ENCODE peak calls at places on chromosome 3, in six cellular contexts. One of them, this sample, is unnamed.

GRCh38 chr3:39140341-39140971 is 12.9 kb downstream of the CSRNP1 start:
- DNase-seq in endothelial cell of umbilical vein: no peak
- DNase-seq in NCI-H2081: no peak
- DNase-seq in neuronal stem cell: no peak
- DNase-seq in T1000: no peak
- DNase-seq in fibroblast of lung: no peak
- DNase-seq in this sample: no peak

GRCh38 chr3:65347166-65347565 is 659.4 kb upstream of the ADAMTS9 start:
- DNase-seq in endothelial cell of umbilical vein: peak; percentile 18
- DNase-seq in neuronal stem cell: no peak
- DNase-seq in fibroblast of lung: no peak
- DNase-seq in NCI-H2081: peak; percentile 3
- DNase-seq in T1000: no peak
- DNase-seq in this sample: no peak

GRCh38 chr3:42762046-42762724 is 10.9 kb downstream of the CCDC13 start:
- DNase-seq in fibroblast of lung: no peak
- DNase-seq in T1000: no peak
- DNase-seq in NCI-H2081: no peak
- DNase-seq in endothelial cell of umbilical vein: no peak
- DNase-seq in neuronal stem cell: no peak
- DNase-seq in this sample: no peak

GRCh38 chr3:48404440-48405342 is 25.2 kb downstream of the PLXNB1 start:
- DNase-seq in fibroblast of lung: no peak
- DNase-seq in NCI-H2081: no peak
- DNase-seq in T1000: no peak
- DNase-seq in endothelial cell of umbilical vein: no peak
- DNase-seq in neuronal stem cell: no peak
- DNase-seq in this sample: peak; percentile 0

GRCh38 chr3:42473083-42473932 is 29.1 kb upstream of the VIPR1 start:
- DNase-seq in fibroblast of lung: peak; percentile 39
- DNase-seq in neuronal stem cell: no peak
- DNase-seq in endothelial cell of umbilical vein: peak; percentile 92
- DNase-seq in NCI-H2081: no peak
- DNase-seq in T1000: no peak
- DNase-seq in this sample: no peak

GRCh38 chr3:12833226-12834161 is 7.9 kb downstream of the RPL32 start:
- DNase-seq in T1000: no peak
- DNase-seq in neuronal stem cell: no peak
- DNase-seq in fibroblast of lung: no peak
- DNase-seq in endothelial cell of umbilical vein: no peak
- DNase-seq in NCI-H2081: no peak
- DNase-seq in this sample: no peak

GRCh38 chr3:73188707-73189106 is 127.2 kb downstream of the EBLN2 start:
- DNase-seq in NCI-H2081: peak; percentile 28
- DNase-seq in endothelial cell of umbilical vein: no peak
- DNase-seq in neuronal stem cell: no peak
- DNase-seq in fibroblast of lung: no peak
- DNase-seq in T1000: no peak
- DNase-seq in this sample: no peak

GRCh38 chr3:194961555-194961954 is 275.9 kb downstream of the FAM43A start:
- DNase-seq in fibroblast of lung: no peak
- DNase-seq in endothelial cell of umbilical vein: no peak
- DNase-seq in T1000: no peak
- DNase-seq in NCI-H2081: no peak
- DNase-seq in neuronal stem cell: no peak
- DNase-seq in this sample: no peak

GRCh38 chr3:4334548-4334947 is 31.4 kb downstream of the SETMAR start:
- DNase-seq in NCI-H2081: no peak
- DNase-seq in T1000: no peak
- DNase-seq in fibroblast of lung: no peak
- DNase-seq in neuronal stem cell: no peak
- DNase-seq in endothelial cell of umbilical vein: no peak
- DNase-seq in this sample: no peak

GRCh38 chr3:87694678-87695077 is 364.1 kb downstream of the CGGBP1 start:
- DNase-seq in neuronal stem cell: no peak
- DNase-seq in fibroblast of lung: no peak
- DNase-seq in T1000: no peak
- DNase-seq in NCI-H2081: no peak
- DNase-seq in endothelial cell of umbilical vein: no peak
- DNase-seq in this sample: no peak

GRCh38 chr3:141237701-141238521 is 6.3 kb downstream of the PXYLP1 start:
- DNase-seq in endothelial cell of umbilical vein: no peak
- DNase-seq in neuronal stem cell: no peak
- DNase-seq in fibroblast of lung: no peak
- DNase-seq in NCI-H2081: peak; percentile 97
- DNase-seq in T1000: no peak
- DNase-seq in this sample: no peak

GRCh38 chr3:113008117-113008516 is 17.3 kb downstream of the GTPBP8 start:
- DNase-seq in fibroblast of lung: peak; percentile 26
- DNase-seq in T1000: no peak
- DNase-seq in NCI-H2081: no peak
- DNase-seq in neuronal stem cell: no peak
- DNase-seq in endothelial cell of umbilical vein: no peak
- DNase-seq in this sample: no peak

GRCh38 chr3:40417845-40418543 is 31.0 kb downstream of the ENTPD3 start:
- DNase-seq in T1000: no peak
- DNase-seq in NCI-H2081: no peak
- DNase-seq in endothelial cell of umbilical vein: no peak
- DNase-seq in neuronal stem cell: no peak
- DNase-seq in fibroblast of lung: no peak
- DNase-seq in this sample: no peak

GRCh38 chr3:165206454-165207266 is 10.5 kb upstream of the SLITRK3 start:
- DNase-seq in neuronal stem cell: peak; percentile 67
- DNase-seq in fibroblast of lung: peak; percentile 81
- DNase-seq in NCI-H2081: peak; percentile 96
- DNase-seq in T1000: no peak
- DNase-seq in endothelial cell of umbilical vein: peak; percentile 64
- DNase-seq in this sample: no peak

GRCh38 chr3:172260381-172260780 is 187.9 kb downstream of the GHSR start:
- DNase-seq in neuronal stem cell: no peak
- DNase-seq in endothelial cell of umbilical vein: no peak
- DNase-seq in fibroblast of lung: no peak
- DNase-seq in T1000: no peak
- DNase-seq in NCI-H2081: no peak
- DNase-seq in this sample: no peak

GRCh38 chr3:105504440-105504951 is 137.8 kb downstream of the ALCAM start:
- DNase-seq in endothelial cell of umbilical vein: no peak
- DNase-seq in neuronal stem cell: no peak
- DNase-seq in fibroblast of lung: no peak
- DNase-seq in T1000: no peak
- DNase-seq in NCI-H2081: no peak
- DNase-seq in this sample: no peak

GRCh38 chr3:113214917-113215595 is 3.7 kb downstream of the BOC start:
- DNase-seq in NCI-H2081: no peak
- DNase-seq in T1000: no peak
- DNase-seq in fibroblast of lung: no peak
- DNase-seq in endothelial cell of umbilical vein: no peak
- DNase-seq in neuronal stem cell: no peak
- DNase-seq in this sample: no peak

GRCh38 chr3:54999801-55000200 is 71.9 kb upstream of the LRTM1 start:
- DNase-seq in fibroblast of lung: no peak
- DNase-seq in neuronal stem cell: no peak
- DNase-seq in endothelial cell of umbilical vein: no peak
- DNase-seq in NCI-H2081: peak; percentile 2
- DNase-seq in T1000: no peak
- DNase-seq in this sample: no peak

GRCh38 chr3:99899603-99900002 is 81.9 kb downstream of the CMSS1 start:
- DNase-seq in T1000: no peak
- DNase-seq in fibroblast of lung: no peak
- DNase-seq in neuronal stem cell: no peak
- DNase-seq in endothelial cell of umbilical vein: no peak
- DNase-seq in NCI-H2081: no peak
- DNase-seq in this sample: no peak

GRCh38 chr3:56769125-56769709 is 32.5 kb downstream of the ARHGEF3 start:
- DNase-seq in fibroblast of lung: no peak
- DNase-seq in endothelial cell of umbilical vein: no peak
- DNase-seq in neuronal stem cell: no peak
- DNase-seq in NCI-H2081: no peak
- DNase-seq in T1000: no peak
- DNase-seq in this sample: no peak

GRCh38 chr3:27467545-27467944 is 16.6 kb downstream of the SLC4A7 start:
- DNase-seq in T1000: no peak
- DNase-seq in fibroblast of lung: peak; percentile 75
- DNase-seq in NCI-H2081: peak; percentile 51
- DNase-seq in neuronal stem cell: no peak
- DNase-seq in endothelial cell of umbilical vein: peak; percentile 70
- DNase-seq in this sample: no peak

GRCh38 chr3:150840733-150841515 is 64.3 kb downstream of the MINDY4B start:
- DNase-seq in neuronal stem cell: no peak
- DNase-seq in fibroblast of lung: no peak
- DNase-seq in endothelial cell of umbilical vein: no peak
- DNase-seq in NCI-H2081: peak; percentile 16
- DNase-seq in T1000: no peak
- DNase-seq in this sample: no peak

GRCh38 chr3:36678216-36679013 is 85.9 kb downstream of the DCLK3 start:
- DNase-seq in T1000: no peak
- DNase-seq in neuronal stem cell: no peak
- DNase-seq in NCI-H2081: no peak
- DNase-seq in endothelial cell of umbilical vein: no peak
- DNase-seq in fibroblast of lung: peak; percentile 42
- DNase-seq in this sample: no peak

GRCh38 chr3:54262943-54263342 is 140.6 kb downstream of the CACNA2D3 start:
- DNase-seq in endothelial cell of umbilical vein: no peak
- DNase-seq in fibroblast of lung: no peak
- DNase-seq in neuronal stem cell: no peak
- DNase-seq in NCI-H2081: no peak
- DNase-seq in T1000: no peak
- DNase-seq in this sample: no peak

GRCh38 chr3:63050548-63050947 is 175.3 kb upstream of the CADPS start:
- DNase-seq in NCI-H2081: no peak
- DNase-seq in T1000: no peak
- DNase-seq in neuronal stem cell: no peak
- DNase-seq in fibroblast of lung: no peak
- DNase-seq in endothelial cell of umbilical vein: no peak
- DNase-seq in this sample: no peak

GRCh38 chr3:46893146-46893748 is 15.7 kb downstream of the PTH1R start:
- DNase-seq in NCI-H2081: no peak
- DNase-seq in endothelial cell of umbilical vein: no peak
- DNase-seq in fibroblast of lung: no peak
- DNase-seq in T1000: no peak
- DNase-seq in neuronal stem cell: no peak
- DNase-seq in this sample: no peak

GRCh38 chr3:52769786-52770445 is 824 bp downstream of the NEK4 start:
- DNase-seq in NCI-H2081: no peak
- DNase-seq in fibroblast of lung: peak; percentile 10
- DNase-seq in endothelial cell of umbilical vein: no peak
- DNase-seq in T1000: no peak
- DNase-seq in neuronal stem cell: no peak
- DNase-seq in this sample: no peak

GRCh38 chr3:28986922-28987321 is 293.9 kb upstream of the RBMS3 start:
- DNase-seq in endothelial cell of umbilical vein: no peak
- DNase-seq in fibroblast of lung: no peak
- DNase-seq in neuronal stem cell: no peak
- DNase-seq in NCI-H2081: no peak
- DNase-seq in T1000: no peak
- DNase-seq in this sample: no peak

GRCh38 chr3:192819001-192819569 is 91.7 kb upstream of the FGF12 start:
- DNase-seq in endothelial cell of umbilical vein: peak; percentile 83
- DNase-seq in neuronal stem cell: no peak
- DNase-seq in fibroblast of lung: peak; percentile 75
- DNase-seq in T1000: peak; percentile 31
- DNase-seq in NCI-H2081: no peak
- DNase-seq in this sample: peak; percentile 55

GRCh38 chr3:127779747-127780146 is 42.6 kb downstream of the MGLL start:
- DNase-seq in fibroblast of lung: no peak
- DNase-seq in T1000: no peak
- DNase-seq in neuronal stem cell: no peak
- DNase-seq in NCI-H2081: peak; percentile 44
- DNase-seq in endothelial cell of umbilical vein: peak; percentile 84
- DNase-seq in this sample: no peak

GRCh38 chr3:127524300-127524896 is 66.1 kb downstream of the TPRA1 start:
- DNase-seq in NCI-H2081: peak; percentile 76
- DNase-seq in fibroblast of lung: no peak
- DNase-seq in T1000: no peak
- DNase-seq in endothelial cell of umbilical vein: no peak
- DNase-seq in neuronal stem cell: no peak
- DNase-seq in this sample: no peak

GRCh38 chr3:145942052-145942451 is 218.9 kb downstream of the PLOD2 start:
- DNase-seq in NCI-H2081: no peak
- DNase-seq in endothelial cell of umbilical vein: no peak
- DNase-seq in T1000: no peak
- DNase-seq in fibroblast of lung: no peak
- DNase-seq in neuronal stem cell: no peak
- DNase-seq in this sample: no peak

GRCh38 chr3:52202384-52203077 is 4.6 kb downstream of the ALAS1 start:
- DNase-seq in T1000: no peak
- DNase-seq in endothelial cell of umbilical vein: no peak
- DNase-seq in NCI-H2081: no peak
- DNase-seq in neuronal stem cell: no peak
- DNase-seq in fibroblast of lung: no peak
- DNase-seq in this sample: no peak

GRCh38 chr3:149701206-149701976 is 43.6 kb upstream of the WWTR1 start:
- DNase-seq in fibroblast of lung: no peak
- DNase-seq in endothelial cell of umbilical vein: no peak
- DNase-seq in T1000: no peak
- DNase-seq in neuronal stem cell: no peak
- DNase-seq in NCI-H2081: no peak
- DNase-seq in this sample: no peak

GRCh38 chr3:76199382-76199781 is 414.0 kb upstream of the ZNF717 start:
- DNase-seq in fibroblast of lung: peak; percentile 61
- DNase-seq in neuronal stem cell: no peak
- DNase-seq in endothelial cell of umbilical vein: no peak
- DNase-seq in NCI-H2081: no peak
- DNase-seq in T1000: no peak
- DNase-seq in this sample: no peak

GRCh38 chr3:152302521-152303021 is 33.8 kb downstream of the MBNL1 start:
- DNase-seq in neuronal stem cell: no peak
- DNase-seq in T1000: no peak
- DNase-seq in NCI-H2081: peak; percentile 68
- DNase-seq in fibroblast of lung: peak; percentile 93
- DNase-seq in endothelial cell of umbilical vein: peak; percentile 24
- DNase-seq in this sample: no peak

GRCh38 chr3:25430942-25431570 is 3.0 kb downstream of the RARB start:
- DNase-seq in neuronal stem cell: no peak
- DNase-seq in fibroblast of lung: no peak
- DNase-seq in endothelial cell of umbilical vein: peak; percentile 69
- DNase-seq in T1000: no peak
- DNase-seq in NCI-H2081: no peak
- DNase-seq in this sample: no peak

GRCh38 chr3:66303556-66303955 is 82.8 kb downstream of the SLC25A26 start:
- DNase-seq in fibroblast of lung: no peak
- DNase-seq in neuronal stem cell: no peak
- DNase-seq in endothelial cell of umbilical vein: no peak
- DNase-seq in NCI-H2081: no peak
- DNase-seq in T1000: no peak
- DNase-seq in this sample: no peak

This sample was measured in H54.